ENCODE peak calls at places on chromosome 6, in ten cellular contexts. R, W, A, S, E, K, V, J, X and T are unnamed samples.

GRCh38 chr6:144898052-144898689 is 613.0 kb downstream of the UTRN start:
- DNase-seq in J (peak; percentile 14), X (no peak), S (no peak), E (no peak), A (no peak), R (peak; percentile 16), W (no peak), V (no peak), K (no peak), T (no peak)

GRCh38 chr6:150048099-150048498 is 20.8 kb downstream of the ULBP3 start:
- DNase-seq in R (no peak), W (no peak), K (no peak), V (no peak), A (no peak), S (no peak), E (no peak), J (no peak), X (no peak), T (no peak)

GRCh38 chr6:148177589-148178233 is 164.9 kb upstream of the SASH1 start:
- DNase-seq in R (no peak), K (peak; percentile 79), W (peak; percentile 57), X (no peak), J (peak; percentile 79), V (no peak), S (peak; percentile 74), A (no peak), E (peak; percentile 58), T (peak; percentile 26)

GRCh38 chr6:36735110-36735971 is 37.7 kb downstream of the RAB44 start:
- DNase-seq in E (no peak), R (peak; percentile 91), V (no peak), J (peak; percentile 97), W (peak; percentile 33), A (no peak), X (peak; percentile 22), S (peak; percentile 94), K (peak; percentile 94), T (peak; percentile 38)

GRCh38 chr6:70221025-70221714 is 81.7 kb downstream of the COL9A1 start:
- DNase-seq in W (peak; percentile 4), X (no peak), A (no peak), R (no peak), E (peak; percentile 72), V (no peak), K (peak; percentile 46), J (peak; percentile 42), S (no peak), T (peak; percentile 12)

GRCh38 chr6:167145468-167145867 is 12.3 kb downstream of the GPR31 start:
- DNase-seq in J (no peak), S (no peak), A (no peak), X (no peak), K (no peak), E (no peak), R (no peak), W (no peak), V (no peak), T (no peak)

GRCh38 chr6:149357726-149358538 is 40.4 kb downstream of the TAB2 start:
- DNase-seq in W (no peak), A (no peak), J (no peak), R (no peak), V (no peak), K (no peak), X (no peak), E (no peak), S (no peak), T (no peak)

GRCh38 chr6:155315516-155315871 is 1.2 kb upstream of the TFB1M start:
- DNase-seq in X (no peak), W (no peak), K (peak; percentile 32), E (no peak), A (no peak), J (peak; percentile 58), R (no peak), V (no peak), S (no peak), T (no peak)

GRCh38 chr6:128280066-128280465 is 240.3 kb downstream of the PTPRK start:
- DNase-seq in X (no peak), K (no peak), W (no peak), E (no peak), R (no peak), J (no peak), S (no peak), V (no peak), A (no peak), T (no peak)

GRCh38 chr6:3386374-3386857 is 70.4 kb downstream of the SLC22A23 start:
- DNase-seq in E (no peak), X (no peak), J (no peak), V (no peak), R (no peak), K (no peak), W (no peak), A (no peak), S (peak; percentile 75), T (no peak)

GRCh38 chr6:35425284-35425683 is 26.9 kb upstream of the FANCE start:
- DNase-seq in J (peak; percentile 92), W (peak; percentile 62), S (no peak), E (peak; percentile 23), X (peak; percentile 98), V (no peak), K (peak; percentile 89), R (peak; percentile 81), A (no peak), T (peak; percentile 93)

GRCh38 chr6:47307362-47308222 is 2.1 kb downstream of the TNFRSF21 start:
- DNase-seq in X (no peak), K (no peak), J (no peak), E (no peak), A (no peak), S (no peak), R (no peak), V (no peak), W (no peak), T (no peak)

GRCh38 chr6:56664007-56664406 is 21.3 kb upstream of the DST start:
- DNase-seq in J (no peak), R (no peak), S (no peak), A (no peak), K (no peak), X (no peak), V (no peak), W (no peak), E (peak; percentile 8), T (no peak)

GRCh38 chr6:9467746-9468145 is 947.1 kb downstream of the TFAP2A start:
- DNase-seq in E (no peak), R (peak; percentile 40), V (no peak), A (no peak), S (no peak), J (peak; percentile 57), K (peak; percentile 53), X (no peak), W (no peak), T (no peak)

GRCh38 chr6:69584913-69585729 is 211.7 kb downstream of the LMBRD1 start:
- DNase-seq in S (no peak), K (no peak), W (no peak), E (peak; percentile 34), V (no peak), R (no peak), J (no peak), A (no peak), X (no peak), T (no peak)

DNA sequence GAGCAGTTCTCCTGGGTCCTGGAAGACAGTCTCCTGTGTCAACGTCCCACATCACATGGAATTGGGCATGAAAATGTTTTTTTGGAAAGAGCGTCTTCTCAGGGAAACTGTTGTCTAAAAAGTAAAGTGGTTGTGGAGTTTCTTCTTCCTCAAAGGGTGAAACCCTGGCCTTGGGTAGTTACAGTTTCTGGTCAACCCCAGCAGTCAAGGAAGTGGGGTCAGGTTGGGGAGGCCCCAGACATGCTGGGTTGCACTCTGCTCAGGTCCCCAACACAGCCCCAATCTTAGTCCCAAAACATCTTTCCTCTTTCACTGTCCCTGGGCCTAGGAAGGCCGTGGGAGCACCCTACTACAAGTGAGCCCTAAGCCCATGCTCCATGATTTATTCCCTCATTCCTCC is 996 bp upstream of the NFKBIE start:
- DNase-seq in W (no peak), K (no peak), X (no peak), A (no peak), J (no peak), E (no peak), S (no peak), R (no peak), V (no peak), T (no peak)
- H3K4me3 ChIP-seq in W (no peak overlapping the region), K (no peak overlapping the region), X (no peak overlapping the region), A (no peak overlapping the region), J (no peak overlapping the region), E (no peak overlapping the region), S (no peak overlapping the region), R (no peak overlapping the region), V (no peak overlapping the region), T (no peak overlapping the region)

GRCh38 chr6:146968041-146968760 is 236.0 kb upstream of the STXBP5 start:
- DNase-seq in R (peak; percentile 50), V (no peak), A (no peak), X (peak; percentile 81), E (no peak), W (peak; percentile 69), S (no peak), K (peak; percentile 83), J (peak; percentile 88), T (peak; percentile 74)
- H3K4me3 ChIP-seq in R (no peak overlapping the region), V (no peak overlapping the region), A (no peak overlapping the region), X (no peak overlapping the region), E (no peak overlapping the region), W (no peak overlapping the region), S (no peak overlapping the region), K (no peak overlapping the region), J (no peak overlapping the region), T (no peak overlapping the region)

GRCh38 chr6:131949909-131950766 is 1.0 kb downstream of the CCN2 start:
- DNase-seq in S (peak; percentile 92), J (peak; percentile 96), W (peak; percentile 81), E (peak; percentile 91), V (no peak), K (peak; percentile 96), X (peak; percentile 68), A (no peak), R (peak; percentile 81), T (peak; percentile 87)
- H3K4me3 ChIP-seq in S (peak overlapping the region; percentile 85), J (peak overlapping the region; percentile 75), W (peak overlapping the region; percentile 75), E (peak overlapping the region; percentile 87), V (peak overlapping the region; percentile 12), K (peak overlapping the region; percentile 96), X (peak overlapping the region; percentile 79), A (peak overlapping the region; percentile 41), R (peak overlapping the region; percentile 83), T (peak overlapping the region; percentile 79)

GRCh38 chr6:131954099-131954774 is 3.1 kb upstream of the CCN2 start:
- DNase-seq in S (no peak), W (no peak), J (peak; percentile 82), V (no peak), R (no peak), A (no peak), E (no peak), K (peak; percentile 63), X (peak; percentile 49), T (no peak)

GRCh38 chr6:131952886-131953509 is 1.8 kb upstream of the CCN2 start:
- DNase-seq in E (no peak), W (no peak), J (no peak), X (no peak), R (no peak), V (no peak), A (no peak), S (no peak), K (no peak), T (no peak)

GRCh38 chr6:131949615-131949908 is 1.6 kb downstream of the CCN2 start:
- DNase-seq in R (peak; percentile 89), J (peak; percentile 94), V (no peak), W (no peak), K (peak; percentile 93), S (no peak), E (no peak), X (no peak), A (no peak), T (peak; percentile 72)

GRCh38 chr6:131950767-131951575 is at the start of gene CCN2:
- DNase-seq in W (peak; percentile 96), K (peak; percentile 99), E (peak; percentile 98), V (no peak), A (no peak), S (peak; percentile 95), J (peak; percentile 100), X (peak; percentile 99), R (peak; percentile 100), T (peak; percentile 99)

GRCh38 chr6:131951576-131952230 is 531 bp upstream of the CCN2 start:
- DNase-seq in E (peak; percentile 26), V (no peak), K (peak; percentile 41), A (no peak), X (no peak), R (no peak), J (peak; percentile 49), W (no peak), S (no peak), T (no peak)
- H3K4me3 ChIP-seq in E (peak overlapping the region; percentile 87), V (no peak overlapping the region), K (peak overlapping the region; percentile 96), A (no peak overlapping the region), X (peak overlapping the region; percentile 79), R (peak overlapping the region; percentile 83), J (peak overlapping the region; percentile 75), W (peak overlapping the region; percentile 75), S (peak overlapping the region; percentile 85), T (peak overlapping the region; percentile 79)